ENCODE peak calls at places on chromosomes 1 and 21, in four cellular contexts. U, K, Z and R are unnamed samples.

GRCh38 chr1:86703696-86704455 is 500 bp upstream of the SH3GLB1 start:
- DNase-seq in U (peak; percentile 64), K (no peak), Z (no peak), R (no peak)

GRCh38 chr1:118160825-118161224 is 24.2 kb downstream of the SPAG17 start:
- DNase-seq in U (no peak), K (no peak), Z (no peak), R (no peak)

GRCh38 chr21:43916691-43917514 is 51.9 kb downstream of the AGPAT3 start:
- DNase-seq in U (no peak), K (no peak), Z (peak; percentile 6), R (no peak)

GRCh38 chr1:2376931-2377672 is 14.3 kb downstream of the MORN1 start:
- DNase-seq in U (no peak), K (peak; percentile 42), Z (no peak), R (no peak)

GRCh38 chr1:91731815-91732214 is 154.1 kb downstream of the TGFBR3 start:
- DNase-seq in U (no peak), K (no peak), Z (no peak), R (peak; percentile 77)

GRCh38 chr1:204377800-204378608 is 18.3 kb upstream of the PLEKHA6 start:
- DNase-seq in U (peak; percentile 26), K (peak; percentile 63), Z (no peak), R (no peak)

GRCh38 chr1:50644447-50645105 is 221.3 kb upstream of the DMRTA2 start:
- DNase-seq in U (no peak), K (no peak), Z (no peak), R (no peak)

GRCh38 chr1:13896932-13897331 is 196.9 kb downstream of the PRDM2 start:
- DNase-seq in U (no peak), K (no peak), Z (no peak), R (no peak)

GRCh38 chr1:226649780-226650179 is 89.3 kb downstream of the ITPKB start:
- DNase-seq in U (no peak), K (peak; percentile 44), Z (no peak), R (peak; percentile 58)

GRCh38 chr21:44502559-44502958 is 37.4 kb downstream of the KRTAP10-1 start:
- DNase-seq in U (no peak), K (no peak), Z (no peak), R (no peak)

GRCh38 chr21:15742052-15742451 is 12.3 kb downstream of the USP25 start:
- DNase-seq in U (no peak), K (no peak), Z (no peak), R (no peak)

GRCh38 chr1:50208296-50208695 is 99.6 kb downstream of the ELAVL4 start:
- DNase-seq in U (no peak), K (no peak), Z (no peak), R (no peak)

DNA sequence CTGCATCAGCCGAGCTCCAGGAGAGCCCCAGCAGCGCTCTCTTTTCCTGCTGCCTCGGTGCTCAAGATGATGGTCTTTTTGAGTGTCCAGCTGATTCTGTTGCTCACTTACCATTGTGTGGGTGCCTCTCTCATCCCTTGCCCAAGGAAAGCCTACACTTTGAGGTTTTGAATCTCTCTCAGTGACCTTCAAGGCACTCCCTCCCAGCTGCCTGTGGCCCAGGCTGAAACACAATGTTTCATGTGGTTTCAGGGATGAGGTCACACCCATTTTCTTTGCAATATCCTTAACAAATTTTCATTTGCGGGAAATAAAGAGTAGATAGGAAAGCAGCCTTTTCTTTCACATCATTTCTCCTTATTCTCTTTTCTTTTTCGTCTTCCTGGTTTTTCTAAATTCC is 12.6 kb upstream of the MRPS14 start:
- DNase-seq in U (no peak), K (no peak), Z (no peak), R (no peak)
- H3K4me3 ChIP-seq in U (no peak overlapping the region), K (no peak overlapping the region), Z (no peak overlapping the region), R (no peak overlapping the region)

GRCh38 chr21:39345440-39345839 is 3.4 kb downstream of the HMGN1 start:
- DNase-seq in U (no peak), K (no peak), Z (no peak), R (no peak)

GRCh38 chr21:39347537-39347936 is 1.4 kb downstream of the HMGN1 start:
- DNase-seq in U (no peak), K (no peak), Z (no peak), R (peak; percentile 12)

GRCh38 chr21:39348040-39348354 is 891 bp downstream of the HMGN1 start:
- DNase-seq in U (no peak), K (no peak), Z (no peak), R (peak; percentile 38)

GRCh38 chr21:39346671-39347327 is 2.1 kb downstream of the HMGN1 start:
- DNase-seq in U (no peak), K (no peak), Z (no peak), R (no peak)

DNA sequence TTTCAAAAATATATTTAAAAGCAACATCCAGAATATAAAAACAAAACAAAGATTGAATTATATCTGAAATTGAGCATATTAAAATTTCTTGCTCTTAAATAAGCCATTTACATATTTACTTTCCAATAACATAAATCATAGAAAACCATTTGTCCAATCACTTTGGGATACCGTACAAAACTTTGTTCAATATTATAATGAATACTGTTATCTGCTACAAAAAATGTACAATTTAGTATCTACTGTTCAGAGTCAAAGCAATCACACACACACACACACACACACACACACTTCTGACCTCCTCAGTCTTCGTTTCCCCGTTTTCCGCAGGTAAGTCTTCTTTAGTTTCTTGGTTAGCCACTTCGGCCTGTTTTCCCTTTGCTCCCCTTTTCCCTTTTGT is 4.0 kb downstream of the HMGN1 start:
- DNase-seq in U (no peak), K (no peak), Z (no peak), R (no peak)
- H3K4me3 ChIP-seq in U (no peak overlapping the region), K (no peak overlapping the region), Z (no peak overlapping the region), R (no peak overlapping the region)

GRCh38 chr1:6208723-6209660 is 3.1 kb downstream of the RNF207 start:
- DNase-seq in U (peak; percentile 30), K (peak; percentile 74), Z (no peak), R (no peak)
- H3K4me3 ChIP-seq in U (peak overlapping the region; percentile 12), K (peak overlapping the region; percentile 65), Z (peak overlapping the region; percentile 30), R (peak overlapping the region; percentile 41)

GRCh38 chr1:43547538-43548072 is 16.9 kb downstream of the PTPRF start:
- DNase-seq in U (no peak), K (no peak), Z (no peak), R (no peak)

GRCh38 chr1:43546388-43547100 is 15.9 kb downstream of the PTPRF start:
- DNase-seq in U (no peak), K (no peak), Z (no peak), R (no peak)

GRCh38 chr1:43545686-43546387 is 15.2 kb downstream of the PTPRF start:
- DNase-seq in U (peak; percentile 64), K (peak; percentile 64), Z (peak; percentile 88), R (peak; percentile 44)

GRCh38 chr1:43543567-43543966 is 12.9 kb downstream of the PTPRF start:
- DNase-seq in U (no peak), K (peak; percentile 23), Z (no peak), R (no peak)

DNA sequence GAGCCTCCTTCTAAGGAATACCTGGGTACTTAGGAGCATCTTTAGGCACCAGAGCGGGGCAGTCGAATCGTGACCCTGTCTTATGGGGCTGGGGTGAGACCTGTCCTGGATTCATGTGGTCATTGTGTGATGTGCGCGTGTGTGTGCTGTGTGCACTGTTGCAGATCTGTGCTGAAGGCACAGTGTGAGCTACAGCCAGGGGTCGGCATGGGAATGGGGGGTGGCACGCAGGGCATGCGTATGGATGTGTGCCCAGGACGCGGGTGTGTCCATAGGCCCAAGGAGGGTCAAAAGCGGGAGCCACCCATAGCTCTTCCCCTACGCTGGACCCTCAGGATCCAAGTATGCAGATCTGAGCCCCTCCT is 14.6 kb downstream of the PTPRF start:
- DNase-seq in U (no peak), K (no peak), Z (no peak), R (no peak)
- H3K4me3 ChIP-seq in U (no peak overlapping the region), K (no peak overlapping the region), Z (no peak overlapping the region), R (no peak overlapping the region)

GRCh38 chr1:195731385-195731784 is 876.9 kb downstream of the KCNT2 start:
- DNase-seq in U (no peak), K (no peak), Z (no peak), R (no peak)
- H3K4me3 ChIP-seq in U (no peak overlapping the region), K (no peak overlapping the region), Z (no peak overlapping the region), R (no peak overlapping the region)

DNA sequence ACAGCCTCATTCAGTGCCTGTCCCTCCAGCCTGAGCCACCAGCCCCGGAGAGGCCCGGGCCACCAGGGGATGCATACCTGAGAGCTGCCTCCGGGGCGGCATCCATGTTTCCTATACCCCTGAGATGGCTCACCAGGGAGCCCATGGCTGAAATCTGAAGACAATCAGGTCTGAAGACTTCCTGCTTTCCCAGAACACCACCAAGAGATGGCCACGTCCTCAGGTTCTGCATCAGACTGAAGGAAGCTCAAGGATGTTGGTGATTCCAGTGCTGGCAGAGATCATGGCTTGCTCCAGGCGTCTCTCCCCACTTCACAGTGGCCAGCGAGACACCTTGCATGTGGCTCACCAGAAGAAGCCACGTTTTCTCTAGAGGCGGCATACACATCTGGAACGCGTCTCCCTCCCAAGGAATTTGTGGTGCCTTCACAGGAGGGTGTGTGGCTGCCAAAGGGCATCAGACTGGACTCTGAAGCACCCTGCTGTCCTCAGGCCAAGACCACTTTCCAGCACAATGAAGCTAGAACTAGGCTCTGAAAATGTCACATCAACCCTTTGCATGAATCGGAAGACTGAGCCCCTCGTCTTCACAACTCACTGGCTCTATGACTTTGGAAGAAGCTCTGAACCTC is 170.7 kb upstream of the IRF2BP2 start:
- DNase-seq in U (no peak), K (peak; percentile 61), Z (no peak), R (no peak)
- H3K4me3 ChIP-seq in U (no peak overlapping the region), K (no peak overlapping the region), Z (no peak overlapping the region), R (no peak overlapping the region)